ENCODE peak calls at places on chromosome 16, in five cellular contexts. X is naive thymus-derived CD8-positive, alpha-beta T cell; V is HFF-Myc; O is NCI-H1694; E is stimulated activated CD4-positive, alpha-beta T cell treated with anti-CD3 and anti-CD28 coated beads, Interleukin-15, amount 100 ng/mL, for 1 hour. Y is an unnamed sample.

GRCh38 chr16:80693553-80693952 is 110.8 kb downstream of the CDYL2 start:
- DNase-seq in X (no peak), V (no peak), O (no peak), E (no peak), Y (no peak)

GRCh38 chr16:87648236-87648635 is 45.9 kb downstream of the JPH3 start:
- DNase-seq in X (no peak), V (no peak), O (no peak), E (no peak), Y (no peak)

GRCh38 chr16:73166972-73167550 is 119.1 kb upstream of the ZFHX3 start:
- DNase-seq in X (no peak), V (peak; percentile 82), O (no peak), E (no peak), Y (no peak)

GRCh38 chr16:4682616-4683254 is 10.6 kb upstream of the NUDT16L1 start:
- DNase-seq in X (peak; percentile 40), V (no peak), O (no peak), E (no peak), Y (peak; percentile 76)

GRCh38 chr16:53784312-53784711 is 80.4 kb downstream of the FTO start:
- DNase-seq in X (no peak), V (no peak), O (no peak), E (no peak), Y (no peak)

GRCh38 chr16:15599303-15600070 is 43.5 kb downstream of the MARF1 start:
- DNase-seq in X (no peak), V (no peak), O (no peak), E (no peak), Y (no peak)

GRCh38 chr16:10877472-10877946 is 507 bp downstream of the CIITA start:
- DNase-seq in X (no peak), V (no peak), O (peak; percentile 18), E (no peak), Y (no peak)

GRCh38 chr16:86099326-86099725 is 200.4 kb downstream of the IRF8 start:
- DNase-seq in X (no peak), V (no peak), O (no peak), E (no peak), Y (no peak)

Y was measured in lower lobe of right lung.